ENCODE peak calls at places on chromosome 16, in seven cellular contexts. R is naive thymus-derived CD4-positive, alpha-beta T cell; O is OCI-LY7; V is H9; D is thoracic aorta; K is mesendoderm; J is heart left ventricle. H is an unnamed sample.

GRCh38 chr16:56946767-56947603 is 14.8 kb upstream of the CETP start:
- DNase-seq in R (no peak), O (no peak), V (no peak), D (no peak), K (no peak), J (no peak), H (no peak)

GRCh38 chr16:82699711-82700495 is 73.1 kb downstream of the CDH13 start:
- DNase-seq in R (no peak), O (no peak), V (no peak), D (no peak), K (peak), J (peak), H (no peak)

GRCh38 chr16:76577003-76577402 is 299.8 kb downstream of the CNTNAP4 start:
- DNase-seq in R (no peak), O (no peak), V (no peak), D (no peak), K (no peak), J (no peak), H (no peak)

GRCh38 chr16:9047689-9048301 is 43.6 kb upstream of the HAPSTR1 start:
- DNase-seq in R (no peak), O (no peak), V (peak), D (peak), K (peak), J (peak), H (peak)

GRCh38 chr16:75289189-75289588 is 37.8 kb upstream of the BCAR1 start:
- DNase-seq in R (no peak), O (no peak), V (no peak), D (no peak), K (peak), J (no peak), H (no peak)

GRCh38 chr16:87960851-87961250 is 9.6 kb downstream of the BANP start:
- DNase-seq in R (no peak), O (no peak), V (no peak), D (no peak), K (no peak), J (no peak), H (no peak)

GRCh38 chr16:17252064-17252463 is 218.7 kb downstream of the XYLT1 start:
- DNase-seq in R (no peak), O (peak), V (no peak), D (no peak), K (no peak), J (no peak), H (no peak)

GRCh38 chr16:27698266-27698665 is 148.3 kb downstream of the KATNIP start:
- DNase-seq in R (no peak), O (no peak), V (peak), D (no peak), K (peak), J (no peak), H (no peak)

GRCh38 chr16:81181013-81181720 is 57.3 kb upstream of the BCO1 start:
- DNase-seq in R (no peak), O (no peak), V (peak), D (peak), K (peak), J (peak), H (peak)

GRCh38 chr16:80971814-80972213 is 34.9 kb downstream of the CMC2 start:
- DNase-seq in R (no peak), O (no peak), V (no peak), D (no peak), K (no peak), J (no peak), H (no peak)

GRCh38 chr16:67284699-67285646 is 5.6 kb downstream of the PLEKHG4 start:
- DNase-seq in R (no peak), O (no peak), V (peak), D (no peak), K (peak), J (peak), H (no peak)

GRCh38 chr16:84795338-84796053 is 24.3 kb upstream of the CRISPLD2 start:
- DNase-seq in R (no peak), O (no peak), V (no peak), D (peak), K (peak), J (peak), H (no peak)

GRCh38 chr16:57304169-57305061 is 19.9 kb upstream of the PLLP start:
- DNase-seq in R (no peak), O (no peak), V (no peak), D (peak), K (peak), J (peak), H (no peak)

GRCh38 chr16:87784812-87785211 is 19.0 kb upstream of the KLHDC4 start:
- DNase-seq in R (no peak), O (no peak), V (no peak), D (no peak), K (peak), J (no peak), H (no peak)

GRCh38 chr16:73036074-73036826 is 11.7 kb downstream of the ZFHX3 start:
- DNase-seq in R (no peak), O (no peak), V (peak), D (no peak), K (peak), J (no peak), H (no peak)

GRCh38 chr16:57637424-57637823 is 9.0 kb downstream of the ADGRG1 start:
- DNase-seq in R (no peak), O (no peak), V (no peak), D (no peak), K (no peak), J (peak), H (no peak)

GRCh38 chr16:19284207-19284606 is 1.3 kb upstream of the CLEC19A start:
- DNase-seq in R (no peak), O (no peak), V (no peak), D (no peak), K (no peak), J (no peak), H (peak)

GRCh38 chr16:9016824-9017223 is 53.1 kb upstream of the USP7 start:
- DNase-seq in R (no peak), O (no peak), V (no peak), D (no peak), K (peak), J (no peak), H (no peak)

GRCh38 chr16:89595330-89596060 is 17.9 kb upstream of the DPEP1 start:
- DNase-seq in R (no peak), O (no peak), V (no peak), D (no peak), K (no peak), J (no peak), H (no peak)

GRCh38 chr16:50153648-50154368 is 702 bp downstream of the TENT4B start:
- DNase-seq in R (no peak), O (no peak), V (no peak), D (no peak), K (peak), J (peak), H (no peak)

GRCh38 chr16:76190480-76190879 is 86.7 kb upstream of the CNTNAP4 start:
- DNase-seq in R (no peak), O (no peak), V (no peak), D (no peak), K (no peak), J (no peak), H (no peak)

GRCh38 chr16:85555549-85556455 is 57.3 kb upstream of the GSE1 start:
- DNase-seq in R (peak), O (peak), V (peak), D (no peak), K (peak), J (peak), H (no peak)

GRCh38 chr16:88742896-88743605 is 36.7 kb downstream of the CTU2 start:
- DNase-seq in R (no peak), O (peak), V (no peak), D (no peak), K (no peak), J (no peak), H (no peak)

GRCh38 chr16:30367349-30368009 is 2.8 kb downstream of the TBC1D10B start:
- DNase-seq in R (no peak), O (no peak), V (no peak), D (no peak), K (no peak), J (no peak), H (no peak)

GRCh38 chr16:52597772-52598483 is 51.0 kb upstream of the TOX3 start:
- DNase-seq in R (no peak), O (no peak), V (peak), D (no peak), K (peak), J (no peak), H (no peak)

DNA sequence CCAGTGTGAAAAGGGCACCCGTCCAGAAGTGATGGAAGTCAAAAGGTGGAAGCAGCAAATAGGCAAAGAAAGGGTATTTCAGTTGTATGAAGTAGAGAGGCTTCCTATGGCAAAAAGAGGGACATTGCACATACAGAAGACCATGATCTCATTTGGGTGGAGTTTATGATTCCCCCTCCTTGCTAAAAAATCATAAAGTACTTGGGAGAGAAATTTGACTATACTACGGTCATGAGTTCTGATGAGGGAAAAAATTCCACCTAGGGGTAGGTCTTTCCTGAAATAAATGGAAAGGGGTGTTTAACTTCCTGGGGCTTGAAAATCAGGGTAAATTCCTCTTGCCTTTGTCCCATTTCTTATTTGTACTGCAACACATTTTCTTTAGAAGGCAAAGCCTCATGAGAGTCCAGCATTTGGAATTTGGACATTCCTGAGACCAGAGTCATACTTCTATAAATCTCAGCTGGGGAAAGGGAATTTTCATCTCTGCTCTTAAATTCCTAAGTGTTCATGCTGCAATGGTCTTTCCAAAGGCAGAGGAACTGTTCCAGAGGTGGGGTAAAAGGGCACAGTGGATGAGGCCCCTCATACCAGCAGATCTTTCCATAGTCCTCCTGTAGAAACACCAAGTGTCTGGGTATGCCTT is 5.8 kb downstream of the LYRM1 start:
- DNase-seq in R (no peak), O (no peak), V (no peak), D (no peak), K (no peak), J (no peak), H (no peak)
- H3K27ac ChIP-seq in R (no peak), O (no peak), V (no peak), D (peak), K (no peak), J (peak), H (peak)

GRCh38 chr16:2428051-2428786 is 1.0 kb upstream of the CCNF start:
- DNase-seq in R (no peak), O (peak), V (peak), D (no peak), K (peak), J (peak), H (no peak)
- H3K27ac ChIP-seq in R (peak), O (peak), V (no peak), D (peak), K (peak), J (no peak), H (no peak)

GRCh38 chr16:53864819-53865491 is 161.0 kb downstream of the FTO start:
- DNase-seq in R (no peak), O (no peak), V (no peak), D (no peak), K (peak), J (no peak), H (peak)
- H3K27ac ChIP-seq in R (no peak), O (no peak), V (peak), D (no peak), K (peak), J (peak), H (peak)

DNA sequence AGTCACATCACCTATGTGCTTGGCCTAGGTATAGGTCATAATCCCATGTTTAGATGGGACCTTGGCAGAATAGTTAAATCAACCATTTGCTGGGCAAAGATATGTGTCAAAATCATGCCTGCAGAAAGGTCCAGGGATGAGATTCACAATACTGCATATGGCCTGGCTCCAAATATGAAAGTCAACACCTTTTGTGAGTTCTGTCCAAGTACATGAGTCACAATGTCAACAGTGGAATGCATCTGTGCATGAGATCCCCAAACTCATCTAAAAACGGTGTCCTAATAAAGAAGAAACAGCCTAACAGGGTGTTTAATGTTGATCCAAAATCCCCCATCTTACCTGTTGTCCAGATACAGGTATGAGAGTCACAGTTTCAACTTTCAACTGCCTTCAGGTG is 1847.5 kb downstream of the TP53TG3F start:
- DNase-seq in R (no peak), O (no peak), V (no peak), D (no peak), K (no peak), J (no peak), H (no peak)
- H3K27ac ChIP-seq in R (no peak), O (no peak), V (no peak), D (no peak), K (no peak), J (no peak), H (peak)

DNA sequence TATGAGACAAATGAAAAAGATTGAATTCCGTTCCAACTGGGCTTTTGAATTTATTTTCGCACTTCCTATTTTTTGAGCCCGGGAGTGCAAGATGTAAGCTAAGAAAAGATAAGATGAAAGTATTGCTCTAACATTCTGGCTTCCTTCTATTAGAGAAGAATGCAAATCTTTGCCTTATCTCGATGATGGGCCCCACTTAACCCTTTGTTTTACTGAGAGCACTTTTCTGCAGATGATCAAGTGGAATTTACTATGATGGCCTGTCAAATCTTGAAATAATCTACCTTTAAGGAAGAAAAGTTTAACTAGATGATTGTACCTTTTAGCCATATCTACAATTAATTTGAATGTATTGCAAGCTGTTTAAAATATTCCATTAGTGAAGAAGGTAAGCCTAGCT is 96.4 kb downstream of the WWOX start:
- DNase-seq in R (no peak), O (peak), V (no peak), D (no peak), K (no peak), J (no peak), H (no peak)
- H3K27ac ChIP-seq in R (no peak), O (no peak), V (no peak), D (no peak), K (no peak), J (no peak), H (no peak)

H was measured in epithelial cell of prostate.